ENCODE peak calls at places on chromosome 6, in five cellular contexts. X is HepG2, N is A549, L is H1, I is K562. P is an unnamed sample.

GRCh38 chr6:12490904-12491571 is 200.9 kb downstream of the EDN1 start:
- DNase-seq in X (no peak), N (no peak), L (no peak), I (no peak), P (peak)

GRCh38 chr6:110207652-110208051 is 27.4 kb downstream of the CDC40 start:
- DNase-seq in X (no peak), N (no peak), L (no peak), I (no peak), P (no peak)

GRCh38 chr6:44733146-44733545 is 345.6 kb downstream of the CDC5L start:
- DNase-seq in X (no peak), N (no peak), L (no peak), I (no peak), P (no peak)

GRCh38 chr6:104855507-104855906 is 4.2 kb downstream of the HACE1 start:
- DNase-seq in X (no peak), N (no peak), L (no peak), I (no peak), P (peak)

GRCh38 chr6:151350442-151351145 is 40.8 kb downstream of the ZBTB2 start:
- DNase-seq in X (no peak), N (no peak), L (no peak), I (no peak), P (no peak)

GRCh38 chr6:96777113-96777512 is 60.2 kb downstream of the GPR63 start:
- DNase-seq in X (no peak), N (no peak), L (no peak), I (no peak), P (no peak)

GRCh38 chr6:34736838-34737237 is 20.5 kb upstream of the SNRPC start:
- DNase-seq in X (no peak), N (no peak), L (no peak), I (no peak), P (no peak)

GRCh38 chr6:168377481-168377850 is 57.9 kb upstream of the DACT2 start:
- DNase-seq in X (no peak), N (no peak), L (no peak), I (no peak), P (no peak)

GRCh38 chr6:133896344-133896721 is 7.4 kb downstream of the TCF21 start:
- DNase-seq in X (peak), N (no peak), L (no peak), I (no peak), P (no peak)

GRCh38 chr6:10140824-10141223 is 274.1 kb downstream of the TFAP2A start:
- DNase-seq in X (no peak), N (no peak), L (no peak), I (no peak), P (no peak)

GRCh38 chr6:3039384-3039783 is 28.9 kb upstream of the RIPK1 start:
- DNase-seq in X (no peak), N (no peak), L (no peak), I (no peak), P (no peak)

GRCh38 chr6:44203955-44204354 is 12.8 kb upstream of the MYMX start:
- DNase-seq in X (no peak), N (no peak), L (no peak), I (no peak), P (no peak)

GRCh38 chr6:22437665-22438064 is 131.7 kb upstream of the HDGFL1 start:
- DNase-seq in X (no peak), N (no peak), L (no peak), I (no peak), P (peak)

GRCh38 chr6:56955171-56956155 is 556 bp downstream of the BEND6 start:
- DNase-seq in X (peak), N (peak), L (peak), I (peak), P (peak)

GRCh38 chr6:141925001-141925400 is 207.7 kb upstream of the GJE1 start:
- DNase-seq in X (no peak), N (no peak), L (no peak), I (no peak), P (peak)

GRCh38 chr6:90021701-90022100 is 127.4 kb downstream of the GJA10 start:
- DNase-seq in X (no peak), N (no peak), L (no peak), I (no peak), P (no peak)

GRCh38 chr6:14612016-14612415 is 494.4 kb downstream of the CD83 start:
- DNase-seq in X (no peak), N (no peak), L (no peak), I (no peak), P (peak)

GRCh38 chr6:125191916-125192609 is 38.5 kb downstream of the TPD52L1 start:
- DNase-seq in X (peak), N (peak), L (peak), I (peak), P (peak)
- TF ChIP-seq MAFK in X (no peak), N (no peak), L (no peak), I (no peak), P (no peak)

GRCh38 chr6:38169221-38169674 is 349.7 kb downstream of the ZFAND3 start:
- DNase-seq in X (no peak), N (no peak), L (no peak), I (no peak), P (no peak)

GRCh38 chr6:38170666-38171065 is 351.1 kb downstream of the ZFAND3 start:
- DNase-seq in X (no peak), N (no peak), L (no peak), I (no peak), P (no peak)

GRCh38 chr6:38168699-38169098 is 349.2 kb downstream of the ZFAND3 start:
- DNase-seq in X (no peak), N (no peak), L (no peak), I (no peak), P (no peak)

GRCh38 chr6:38168126-38168525 is 348.6 kb downstream of the ZFAND3 start:
- DNase-seq in X (no peak), N (no peak), L (no peak), I (no peak), P (no peak)

GRCh38 chr6:38169826-38170526 is 350.4 kb downstream of the ZFAND3 start:
- DNase-seq in X (no peak), N (no peak), L (no peak), I (no peak), P (no peak)
- TF ChIP-seq MAFK in X (no peak), N (no peak), L (no peak), I (no peak), P (no peak)

GRCh38 chr6:41088451-41088850 is 15.7 kb downstream of the NFYA start:
- DNase-seq in X (no peak), N (no peak), L (no peak), I (no peak), P (peak)

GRCh38 chr6:41097467-41098090 is 24.8 kb downstream of the NFYA start:
- DNase-seq in X (no peak), N (no peak), L (no peak), I (no peak), P (peak)

GRCh38 chr6:41090841-41091761 is 18.3 kb downstream of the NFYA start:
- DNase-seq in X (no peak), N (no peak), L (no peak), I (no peak), P (peak)

GRCh38 chr6:41093729-41094128 is 21.0 kb downstream of the NFYA start:
- DNase-seq in X (no peak), N (no peak), L (no peak), I (no peak), P (peak)

DNA sequence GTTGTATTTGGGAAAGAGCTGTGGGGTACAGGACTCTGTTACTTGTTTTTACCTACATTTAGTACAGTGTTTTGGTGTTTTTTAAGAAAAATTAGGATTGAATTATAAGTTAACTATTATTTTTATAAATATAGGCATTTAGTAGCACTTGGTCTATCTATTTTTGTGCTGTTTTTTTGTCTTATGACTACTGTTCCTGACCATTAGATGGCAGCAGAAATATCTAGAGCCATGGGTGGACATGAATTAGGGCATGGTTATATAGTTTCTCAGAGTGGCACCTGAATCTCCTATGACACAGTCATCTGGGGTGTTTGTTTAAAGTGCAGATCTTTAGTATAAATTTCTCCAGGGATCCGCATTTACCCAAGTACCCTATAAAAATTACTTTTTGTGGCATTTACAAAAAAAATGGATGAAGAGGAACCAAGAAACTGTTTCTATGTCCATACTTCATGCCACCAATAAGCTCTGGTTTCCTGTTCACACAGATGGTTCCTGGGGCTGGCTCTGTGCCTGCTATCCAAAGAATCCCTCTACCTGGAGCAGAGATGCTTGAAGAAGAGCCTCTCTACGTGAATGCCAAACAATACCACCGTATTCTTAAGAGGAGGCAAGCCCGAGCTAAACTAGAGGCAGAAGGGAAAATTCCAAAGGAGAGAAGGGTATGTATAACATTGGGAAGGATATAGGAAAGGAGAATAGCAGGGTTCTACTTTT is 19.8 kb downstream of the NFYA start:
- DNase-seq in X (peak), N (peak), L (no peak), I (peak), P (peak)
- TF ChIP-seq MAFK in X (no peak), N (no peak), L (no peak), I (no peak), P (no peak)

GRCh38 chr6:83546636-83547035 is 34.3 kb downstream of the PRSS35 start:
- DNase-seq in X (no peak), N (no peak), L (no peak), I (no peak), P (peak)
- TF ChIP-seq MAFK in X (no peak), N (no peak), L (no peak), I (no peak), P (no peak)

DNA sequence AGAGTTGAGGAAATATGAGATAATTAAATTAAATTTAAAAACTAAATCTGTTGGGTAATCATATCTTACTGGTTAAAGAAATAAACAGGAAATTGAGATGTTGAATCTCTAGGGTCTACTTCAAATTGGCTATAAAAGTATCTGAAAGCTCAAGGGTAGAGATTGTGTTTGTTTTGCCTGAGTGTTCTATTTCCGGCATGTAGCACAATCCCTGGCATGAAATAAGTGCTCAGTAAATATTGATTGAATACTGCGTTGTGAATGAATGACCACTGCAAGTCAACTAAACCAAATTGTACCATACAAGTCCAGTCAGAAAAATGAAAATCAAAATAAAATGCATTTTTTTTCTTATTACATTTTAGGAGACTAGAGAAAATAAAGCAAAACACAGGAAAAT is 709.8 kb downstream of the EPM2A start:
- DNase-seq in X (peak), N (no peak), L (no peak), I (no peak), P (no peak)
- TF ChIP-seq MAFK in X (no peak), N (no peak), L (no peak), I (no peak), P (no peak)